ENCODE peak calls at places on chromosomes 2 and 18, in nine cellular contexts. E is tibial nerve, Y is upper lobe of left lung, U is HepG2, O is A549, L is body of pancreas, B is endothelial cell of umbilical vein, D is spleen, J is breast epithelium. S is an unnamed sample.

GRCh38 chr2:16722121-16722520 is 56.5 kb upstream of the CYRIA start:
- DNase-seq in E (no peak), Y (no peak), U (no peak), O (no peak), L (no peak), B (no peak), D (no peak), J (no peak), S (no peak)

GRCh38 chr2:96870631-96871255 is 863 bp upstream of the SEMA4C start:
- DNase-seq in E (no peak), Y (peak; percentile 73), U (no peak), O (peak; percentile 31), L (peak; percentile 54), B (peak; percentile 30), D (peak; percentile 88), J (peak; percentile 59), S (peak; percentile 71)

GRCh38 chr2:174106736-174107135 is 141.6 kb upstream of the SP3 start:
- DNase-seq in E (no peak), Y (no peak), U (no peak), O (no peak), L (no peak), B (no peak), D (no peak), J (no peak), S (no peak)

GRCh38 chr2:1553671-1554295 is 140.5 kb downstream of the TPO start:
- DNase-seq in E (no peak), Y (no peak), U (no peak), O (peak; percentile 58), L (no peak), B (no peak), D (peak; percentile 42), J (peak; percentile 39), S (no peak)

GRCh38 chr2:17520761-17521160 is 2.5 kb upstream of the RAD51AP2 start:
- DNase-seq in E (no peak), Y (no peak), U (no peak), O (no peak), L (no peak), B (no peak), D (no peak), J (no peak), S (no peak)

GRCh38 chr2:86704482-86704971 is 15.6 kb upstream of the RMND5A start:
- DNase-seq in E (no peak), Y (no peak), U (peak; percentile 70), O (peak; percentile 77), L (peak; percentile 62), B (peak; percentile 77), D (no peak), J (no peak), S (no peak)

GRCh38 chr2:105776560-105776928 is 31.8 kb downstream of the NCK2 start:
- DNase-seq in E (no peak), Y (no peak), U (no peak), O (no peak), L (no peak), B (no peak), D (no peak), J (no peak), S (no peak)

GRCh38 chr2:65057391-65058052 is 1.3 kb downstream of the CEP68 start:
- DNase-seq in E (no peak), Y (no peak), U (peak; percentile 27), O (no peak), L (no peak), B (peak; percentile 89), D (no peak), J (no peak), S (no peak)

DNA sequence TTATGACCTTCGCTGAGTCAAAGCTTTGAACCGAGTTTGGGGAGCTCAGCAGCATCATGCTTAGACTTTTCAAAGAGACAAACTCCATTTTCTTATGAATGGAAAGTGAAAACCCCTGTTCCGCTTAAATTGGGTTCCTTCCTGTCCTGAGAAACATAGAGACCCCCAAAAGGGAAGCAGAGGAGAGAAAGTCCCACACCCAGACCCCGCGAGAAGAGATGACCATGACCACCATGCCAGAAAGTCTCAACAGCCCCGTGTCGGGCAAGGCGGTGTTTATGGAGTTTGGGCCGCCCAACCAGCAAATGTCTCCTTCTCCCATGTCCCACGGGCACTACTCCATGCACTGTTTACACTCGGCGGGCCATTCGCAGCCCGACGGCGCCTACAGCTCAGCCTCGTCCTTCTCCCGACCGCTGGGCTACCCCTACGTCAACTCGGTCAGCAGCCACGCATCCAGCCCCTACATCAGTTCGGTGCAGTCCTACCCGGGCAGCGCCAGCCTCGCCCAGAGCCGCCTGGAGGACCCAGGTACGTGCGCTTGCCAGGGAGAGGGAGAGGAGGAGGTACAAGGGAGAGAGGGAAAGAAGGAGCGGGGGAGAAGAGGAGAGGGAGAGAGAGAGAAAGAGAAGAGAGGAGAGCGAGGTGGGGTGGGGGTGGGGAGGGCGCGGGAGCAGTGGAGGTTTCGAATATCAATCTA is at the start of gene DLX1:
- DNase-seq in E (no peak), Y (no peak), U (no peak), O (no peak), L (no peak), B (no peak), D (peak; percentile 79), J (no peak), S (peak; percentile 35)
- TF ChIP-seq POLR2A in E (no peak), Y (no peak), U (no peak), O (peak; percentile 11), L (no peak), B (no peak), D (no peak), J (no peak), S (no peak)

DNA sequence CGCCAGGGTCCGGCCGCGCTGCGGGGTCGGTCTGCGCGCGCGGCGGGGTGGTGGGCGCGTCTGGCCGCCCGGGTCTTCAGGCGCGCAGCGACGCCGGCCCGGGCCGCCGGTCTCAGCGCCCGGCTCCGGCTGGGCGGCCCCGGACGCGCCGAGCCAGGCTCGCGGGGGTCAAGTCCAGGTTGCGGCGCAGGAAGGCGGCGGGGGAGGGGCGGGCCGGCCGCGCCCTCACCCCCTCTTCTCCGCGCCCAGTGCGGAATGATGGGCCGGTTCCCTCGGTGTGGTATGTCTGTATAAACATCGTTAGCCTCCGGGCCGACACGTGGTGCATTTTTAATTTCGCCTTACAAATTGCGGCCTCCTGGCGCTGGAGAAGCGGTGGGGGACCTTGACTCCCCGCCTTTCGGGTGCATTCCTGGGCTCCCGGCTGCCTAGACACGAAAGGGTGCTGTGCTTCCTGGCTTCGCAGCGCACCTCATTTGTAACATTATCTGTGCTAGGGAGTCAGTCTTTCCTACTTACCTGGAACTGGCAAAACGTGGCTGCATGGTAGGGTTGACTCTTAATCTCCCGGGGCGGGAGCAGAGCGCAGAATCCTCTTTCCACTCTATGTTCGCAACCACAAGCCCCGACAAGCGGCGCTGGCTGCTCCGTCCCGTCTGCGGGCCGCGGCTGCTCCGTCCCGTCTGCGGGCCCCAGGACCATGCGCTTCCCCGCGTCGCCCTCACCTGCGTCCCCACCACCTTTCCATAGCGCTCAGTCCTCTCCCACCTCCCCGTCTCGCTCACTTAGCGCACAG is 69.0 kb downstream of the CTAGE1 start:
- DNase-seq in E (no peak), Y (peak; percentile 54), U (no peak), O (peak; percentile 18), L (peak; percentile 66), B (peak; percentile 56), D (peak; percentile 81), J (peak; percentile 71), S (no peak)
- TF ChIP-seq POLR2A in E (no peak), Y (no peak), U (no peak), O (no peak), L (peak; percentile 21), B (no peak), D (no peak), J (no peak), S (no peak)

GRCh38 chr2:9206991-9207640 is 504 bp downstream of the ASAP2 start:
- DNase-seq in E (no peak), Y (no peak), U (no peak), O (peak; percentile 53), L (peak; percentile 44), B (peak; percentile 27), D (peak; percentile 77), J (no peak), S (peak; percentile 51)

GRCh38 chr2:9205481-9205880 is 1.1 kb upstream of the ASAP2 start:
- DNase-seq in E (no peak), Y (no peak), U (peak; percentile 27), O (no peak), L (no peak), B (no peak), D (no peak), J (no peak), S (no peak)

GRCh38 chr2:9207641-9208301 is 1.2 kb downstream of the ASAP2 start:
- DNase-seq in E (no peak), Y (peak; percentile 63), U (no peak), O (peak; percentile 50), L (peak; percentile 56), B (peak; percentile 57), D (peak; percentile 74), J (no peak), S (no peak)

GRCh38 chr2:9204939-9205338 is 1.7 kb upstream of the ASAP2 start:
- DNase-seq in E (no peak), Y (no peak), U (peak; percentile 41), O (no peak), L (no peak), B (no peak), D (no peak), J (no peak), S (no peak)

GRCh38 chr2:9205963-9206948 is at the start of gene ASAP2:
- DNase-seq in E (peak; percentile 26), Y (peak; percentile 67), U (peak; percentile 59), O (peak; percentile 76), L (peak; percentile 77), B (peak; percentile 70), D (peak; percentile 88), J (no peak), S (peak; percentile 70)
- TF ChIP-seq POLR2A in E (no peak), Y (no peak), U (peak; percentile 31), O (peak; percentile 38), L (no peak), B (peak; percentile 46), D (no peak), J (no peak), S (no peak)

GRCh38 chr2:69893684-69894481 is at the start of gene SNRNP27:
- DNase-seq in E (peak; percentile 60), Y (peak; percentile 75), U (peak; percentile 80), O (peak; percentile 89), L (peak; percentile 81), B (peak; percentile 70), D (peak; percentile 93), J (peak; percentile 63), S (peak; percentile 89)
- TF ChIP-seq POLR2A in E (no peak), Y (no peak), U (peak; percentile 78), O (peak; percentile 52), L (peak; percentile 76), B (peak; percentile 85), D (no peak), J (peak; percentile 41), S (peak; percentile 79)

S was measured in erythroblast.